ENCODE peak calls at places on chromosomes 5 and 9, in four cellular contexts. Q is fibroblast of lung; X is activated CD4-positive, alpha-beta T cell treated with anti-CD3 and anti-CD28 coated beads, Interleukin-2, amount 10 ng/mL, durations not matched to agents 7 days and 5 days; K is GM19239. F is an unnamed sample.

GRCh38 chr5:132498152-132498551 is 7.6 kb upstream of the IRF1 start:
- DNase-seq in Q (no peak), X (no peak), K (no peak), F (no peak)

GRCh38 chr5:81856948-81857928 is 106.3 kb upstream of the SSBP2 start:
- DNase-seq in Q (peak; percentile 20), X (peak; percentile 11), K (no peak), F (no peak)

GRCh38 chr9:129336601-129337286 is 158.7 kb upstream of the IER5L start:
- DNase-seq in Q (peak; percentile 75), X (peak; percentile 25), K (peak; percentile 27), F (no peak)

GRCh38 chr5:142145106-142145900 is 36.7 kb downstream of the NDFIP1 start:
- DNase-seq in Q (peak; percentile 74), X (peak; percentile 83), K (peak; percentile 48), F (peak; percentile 72)

GRCh38 chr5:90386099-90386710 is 23.4 kb downstream of the CETN3 start:
- DNase-seq in Q (peak; percentile 42), X (no peak), K (no peak), F (no peak)

GRCh38 chr5:67058998-67059746 is 137.4 kb downstream of the CD180 start:
- DNase-seq in Q (no peak), X (no peak), K (no peak), F (no peak)

GRCh38 chr5:14212838-14213237 is 69.7 kb downstream of the TRIO start:
- DNase-seq in Q (no peak), X (no peak), K (no peak), F (no peak)

GRCh38 chr5:67301285-67301904 is 104.8 kb upstream of the CD180 start:
- DNase-seq in Q (peak; percentile 98), X (no peak), K (no peak), F (peak; percentile 78)

GRCh38 chr5:177476531-177477233 is 3.2 kb upstream of the DBN1 start:
- DNase-seq in Q (peak; percentile 78), X (no peak), K (no peak), F (no peak)

GRCh38 chr5:146805099-146805498 is 73.5 kb downstream of the PPP2R2B start:
- DNase-seq in Q (no peak), X (no peak), K (no peak), F (no peak)

GRCh38 chr9:101307524-101308213 is 77.1 kb downstream of the BAAT start:
- DNase-seq in Q (no peak), X (no peak), K (no peak), F (no peak)